ENCODE peak calls at places on chromosome 19, in seven cellular contexts. I is fibroblast of lung, O is PC-3, C is GM12878, H is neural progenitor cell, P is GM23338, E is K562. M is an unnamed sample.

GRCh38 chr19:1085676-1086442 is 9.3 kb downstream of the POLR2E start:
- DNase-seq in E (no peak), C (no peak), P (no peak), I (no peak), O (no peak), H (no peak), M (no peak)

GRCh38 chr19:31513841-31514240 is 164.6 kb upstream of the TSHZ3 start:
- DNase-seq in E (no peak), H (no peak), P (no peak), C (no peak), O (no peak), I (no peak), M (no peak)

GRCh38 chr19:42269518-42270345 is 680 bp downstream of the CIC start:
- DNase-seq in E (no peak), O (no peak), I (no peak), H (no peak), P (no peak), C (no peak), M (no peak)

GRCh38 chr19:13037161-13037560 is 41.9 kb downstream of the NFIX start:
- DNase-seq in C (no peak), H (no peak), I (peak; percentile 93), P (no peak), E (no peak), O (peak; percentile 91), M (no peak)

GRCh38 chr19:39413903-39414608 is 1.6 kb downstream of the PLEKHG2 start:
- DNase-seq in H (peak; percentile 60), I (no peak), E (peak; percentile 43), C (no peak), P (peak; percentile 49), O (no peak), M (no peak)

GRCh38 chr19:8355631-8356402 is 8.1 kb upstream of the ANGPTL4 start:
- DNase-seq in C (no peak), P (no peak), O (peak; percentile 97), E (peak; percentile 71), I (peak; percentile 98), H (no peak), M (peak; percentile 84)

GRCh38 chr19:10305139-10305806 is 4.3 kb downstream of the ZGLP1 start:
- DNase-seq in I (peak; percentile 68), C (no peak), P (no peak), H (no peak), O (no peak), E (no peak), M (no peak)

GRCh38 chr19:30311911-30312310 is 60.3 kb upstream of the ZNF536 start:
- DNase-seq in H (no peak), O (no peak), C (no peak), P (no peak), I (no peak), E (no peak), M (no peak)

GRCh38 chr19:38375098-38375493 is 725 bp downstream of the PSMD8 start:
- DNase-seq in I (no peak), O (no peak), P (no peak), E (no peak), C (no peak), H (no peak), M (no peak)

GRCh38 chr19:679418-680286 is 3.5 kb downstream of the FSTL3 start:
- DNase-seq in P (peak; percentile 68), I (peak; percentile 84), C (no peak), E (peak; percentile 61), O (peak; percentile 38), H (peak; percentile 76), M (no peak)

GRCh38 chr19:46537136-46538097 is 41.8 kb upstream of the PNMA8B start:
- DNase-seq in E (peak; percentile 37), I (peak; percentile 19), C (no peak), P (peak; percentile 79), H (peak; percentile 63), O (peak; percentile 54), M (no peak)

GRCh38 chr19:35262101-35262761 is 6.5 kb upstream of the USF2 start:
- DNase-seq in C (no peak), H (no peak), O (no peak), P (no peak), I (no peak), E (no peak), M (no peak)

GRCh38 chr19:6754136-6754535 is 13.1 kb downstream of the SH2D3A start:
- DNase-seq in H (no peak), O (no peak), I (no peak), C (no peak), E (no peak), P (no peak), M (no peak)

GRCh38 chr19:38478273-38478971 is 44.9 kb downstream of the RYR1 start:
- DNase-seq in I (no peak), O (peak; percentile 30), E (peak; percentile 68), C (no peak), H (peak; percentile 65), P (peak; percentile 39), M (no peak)

GRCh38 chr19:16244091-16244490 is 46.4 kb downstream of the AP1M1 start:
- DNase-seq in C (no peak), E (no peak), I (peak; percentile 15), H (no peak), P (no peak), O (no peak), M (no peak)

GRCh38 chr19:16626796-16627193 is 1.2 kb downstream of the MED26 start:
- DNase-seq in P (no peak), E (peak; percentile 52), I (peak; percentile 23), O (no peak), C (no peak), H (peak; percentile 21), M (no peak)

GRCh38 chr19:16078759-16079707 is 2.7 kb downstream of the TPM4 start:
- DNase-seq in C (peak; percentile 94), H (peak; percentile 36), P (peak; percentile 68), O (peak; percentile 99), I (peak; percentile 98), E (peak; percentile 86), M (peak; percentile 82)

GRCh38 chr19:8498295-8498694 is 4.1 kb downstream of the PRAM1 start:
- DNase-seq in I (no peak), P (no peak), E (no peak), C (no peak), O (no peak), H (no peak), M (no peak)

GRCh38 chr19:5563941-5564612 is 3.7 kb downstream of the TINCR start:
- DNase-seq in C (no peak), H (no peak), E (no peak), P (no peak), O (peak; percentile 58), I (no peak), M (no peak)

GRCh38 chr19:20243629-20244028 is 76.6 kb downstream of the ZNF486 start:
- DNase-seq in I (no peak), H (no peak), P (no peak), C (no peak), E (no peak), O (no peak), M (no peak)

DNA sequence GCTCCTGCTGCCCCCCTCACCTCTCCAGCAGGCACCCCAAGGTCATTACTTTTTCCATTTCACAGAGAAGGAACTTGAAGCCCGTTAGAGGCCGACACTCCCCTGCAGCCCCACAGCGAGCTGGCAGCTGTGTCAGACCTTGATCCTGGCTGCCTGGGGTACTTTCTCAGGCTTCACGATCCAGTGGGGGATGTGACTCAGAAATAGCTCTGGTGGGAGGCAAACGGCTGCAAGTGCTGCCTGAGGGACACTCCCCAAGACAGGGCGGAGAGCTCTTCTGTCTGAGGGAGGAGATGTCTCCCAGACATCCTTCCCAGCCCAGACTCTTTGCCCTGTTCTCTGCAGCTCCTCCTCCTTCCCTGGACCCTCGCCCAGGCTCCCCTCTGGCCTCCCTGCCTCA is 4.8 kb downstream of the TSKS start:
- DNase-seq in E (no peak), P (no peak), O (peak; percentile 42), H (no peak), I (peak; percentile 79), C (no peak), M (no peak)
- H2AFZ ChIP-seq in E (peak overlapping the region; percentile 29), P (peak overlapping the region; percentile 69), O (peak overlapping the region; percentile 37), H (no peak overlapping the region), I (peak overlapping the region; percentile 17), C (no peak overlapping the region), M (no peak overlapping the region)

DNA sequence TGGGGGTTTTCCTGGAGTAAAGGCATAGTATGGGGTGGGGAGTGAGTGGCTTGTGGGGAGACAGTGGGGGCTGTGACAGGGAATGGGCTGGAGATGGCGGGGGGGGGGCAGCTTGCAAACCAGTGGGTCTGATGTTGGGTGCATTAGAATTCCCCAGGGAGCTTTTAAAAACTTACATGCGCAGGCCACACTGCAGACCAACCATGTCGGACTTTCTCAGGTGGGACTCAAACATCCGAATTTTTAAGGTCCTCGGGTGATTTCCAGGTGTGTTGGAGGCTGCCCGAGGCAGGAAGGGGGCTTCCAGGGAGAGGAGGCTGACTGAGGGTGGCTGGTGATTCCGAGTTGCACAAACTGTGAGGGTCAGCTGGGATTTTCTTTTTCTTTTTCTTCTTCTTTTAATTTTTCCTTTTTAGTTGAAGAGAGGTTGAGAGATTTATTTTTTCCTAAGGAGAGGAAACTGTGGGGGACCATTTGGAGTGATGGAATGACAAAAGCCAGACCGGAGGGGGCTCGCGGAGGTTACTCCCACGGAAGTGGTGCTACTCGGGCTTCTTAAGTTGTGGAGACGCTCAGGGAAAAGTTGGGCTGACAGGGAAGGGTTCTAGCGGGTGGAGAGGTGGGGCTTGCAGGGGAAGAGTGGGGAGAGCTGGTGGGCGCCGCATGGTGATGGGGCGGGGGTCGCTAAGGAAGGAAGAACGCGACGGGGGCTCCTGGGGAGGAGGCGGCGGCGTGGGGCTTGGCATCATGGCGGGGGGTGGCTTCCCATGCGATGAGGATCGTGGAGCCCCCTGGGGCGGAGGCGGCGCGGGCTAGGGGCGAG is 1.0 kb upstream of the CACNG8 start:
- DNase-seq in P (peak; percentile 76), H (peak; percentile 28), I (peak; percentile 24), O (no peak), E (no peak), C (no peak), M (no peak)
- TF ChIP-seq EZH2 in P (no peak), H (peak; percentile 91), I (peak; percentile 64), O (no peak), E (no peak), C (no peak), M (peak; percentile 41)

GRCh38 chr19:43755256-43755801 is 567 bp upstream of the SMG9 start:
- DNase-seq in C (no peak), H (peak; percentile 77), P (peak; percentile 61), O (peak; percentile 69), I (peak; percentile 55), E (peak; percentile 87), M (no peak)
- TF ChIP-seq CTCF in C (no peak), H (no peak), P (no peak), O (no peak), I (no peak), E (no peak), M (no peak)

DNA sequence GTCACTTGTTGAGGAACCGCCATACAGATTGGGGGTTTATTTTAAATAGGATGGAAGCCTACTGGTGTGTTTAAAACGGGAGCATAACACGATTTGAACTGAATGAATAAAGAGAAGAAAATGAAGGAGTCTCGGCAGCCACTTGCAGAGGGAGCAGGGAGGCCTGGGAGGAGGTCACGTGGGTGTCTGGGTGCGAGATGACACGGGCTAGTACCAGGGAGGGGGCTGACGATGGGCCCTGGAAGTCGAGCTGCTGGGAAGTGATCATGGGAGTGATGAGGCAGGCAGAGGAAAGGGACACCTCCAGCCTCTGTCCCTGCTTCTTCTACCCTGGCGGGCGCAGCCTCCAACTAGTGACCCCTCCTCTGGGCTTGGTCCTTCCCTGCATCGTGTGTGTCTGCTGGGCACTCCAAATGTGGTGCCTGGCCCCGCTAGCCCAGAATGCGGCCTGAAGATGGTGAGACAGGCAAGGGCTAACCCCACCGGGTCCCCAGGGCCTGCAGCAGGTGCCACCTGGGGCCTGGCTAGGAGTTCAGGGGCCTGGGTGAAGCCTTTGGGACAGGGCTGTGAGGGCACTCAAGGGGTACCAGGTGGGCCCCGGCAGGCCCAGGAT is 35.5 kb downstream of the CRTC1 start:
- DNase-seq in P (no peak), H (no peak), C (no peak), I (no peak), E (no peak), O (no peak), M (no peak)
- H2AFZ ChIP-seq in P (no peak overlapping the region), H (no peak overlapping the region), C (no peak overlapping the region), I (no peak overlapping the region), E (no peak overlapping the region), O (no peak overlapping the region), M (no peak overlapping the region)

M was measured in keratinocyte.